ENCODE peak calls at places on chromosomes 4 and X, in seven cellular contexts. N, V, A, I, Z, D and R are unnamed samples.

GRCh38 chrX:357693-358471 is 28.8 kb downstream of the PPP2R3B start:
- DNase-seq in N (no peak), V (no peak), A (no peak), I (peak), Z (no peak), D (no peak), R (no peak)

GRCh38 chrX:30309139-30309571 is at the start of gene NR0B1:
- DNase-seq in N (peak), V (no peak), A (peak), I (peak), Z (peak), D (peak), R (peak)

GRCh38 chr4:8192748-8193738 is 6.0 kb upstream of the SH3TC1 start:
- DNase-seq in N (no peak), V (peak), A (no peak), I (peak), Z (no peak), D (peak), R (no peak)

GRCh38 chrX:33357606-33358005 is 146.3 kb upstream of the DMD start:
- DNase-seq in N (no peak), V (no peak), A (no peak), I (no peak), Z (no peak), D (no peak), R (no peak)

GRCh38 chr4:129346760-129347159 is 250.8 kb downstream of the C4orf33 start:
- DNase-seq in N (no peak), V (no peak), A (no peak), I (no peak), Z (no peak), D (no peak), R (no peak)

GRCh38 chrX:51955200-51955599 is 61.8 kb downstream of the MAGED1 start:
- DNase-seq in N (no peak), V (no peak), A (no peak), I (no peak), Z (no peak), D (no peak), R (no peak)

GRCh38 chr4:26191353-26191752 is 129.5 kb upstream of the RBPJ start:
- DNase-seq in N (no peak), V (no peak), A (no peak), I (no peak), Z (no peak), D (peak), R (no peak)

GRCh38 chr4:179110356-179110755 is 1668.1 kb upstream of the AGA start:
- DNase-seq in N (no peak), V (no peak), A (no peak), I (peak), Z (no peak), D (peak), R (no peak)

GRCh38 chr4:76199664-76200211 is 13.9 kb downstream of the SCARB2 start:
- DNase-seq in N (no peak), V (no peak), A (no peak), I (no peak), Z (no peak), D (no peak), R (peak)

GRCh38 chr4:78661086-78661690 is 109.6 kb downstream of the ANXA3 start:
- DNase-seq in N (no peak), V (no peak), A (no peak), I (no peak), Z (no peak), D (no peak), R (no peak)

GRCh38 chrX:31459361-31459760 is 387.5 kb upstream of the FTHL17 start:
- DNase-seq in N (no peak), V (no peak), A (no peak), I (peak), Z (no peak), D (no peak), R (no peak)

GRCh38 chr4:10673817-10674369 is 10.7 kb downstream of the CLNK start:
- DNase-seq in N (no peak), V (no peak), A (no peak), I (no peak), Z (no peak), D (no peak), R (no peak)

GRCh38 chr4:21811576-21811975 is 137.0 kb downstream of the KCNIP4 start:
- DNase-seq in N (no peak), V (no peak), A (no peak), I (peak), Z (no peak), D (no peak), R (no peak)

GRCh38 chr4:158750379-158750778 is 18.4 kb upstream of the FNIP2 start:
- DNase-seq in N (no peak), V (no peak), A (no peak), I (peak), Z (no peak), D (no peak), R (no peak)

GRCh38 chr4:93809773-93810172 is 18.8 kb upstream of the ATOH1 start:
- DNase-seq in N (peak), V (no peak), A (no peak), I (no peak), Z (no peak), D (no peak), R (no peak)

GRCh38 chrX:7927259-7928167 is at the start of gene PNPLA4:
- DNase-seq in N (peak), V (peak), A (peak), I (peak), Z (peak), D (peak), R (peak)

GRCh38 chrX:111095974-111096870 is at the start of gene PAK3:
- DNase-seq in N (peak), V (peak), A (peak), I (peak), Z (peak), D (peak), R (peak)

GRCh38 chrX:146224442-146224841 is 406.8 kb downstream of the SLITRK2 start:
- DNase-seq in N (no peak), V (no peak), A (no peak), I (no peak), Z (no peak), D (peak), R (peak)

GRCh38 chrX:21167028-21167427 is 207.2 kb upstream of the CNKSR2 start:
- DNase-seq in N (no peak), V (no peak), A (no peak), I (no peak), Z (no peak), D (no peak), R (no peak)

GRCh38 chrX:15769300-15769954 is 20.9 kb upstream of the ZRSR2 start:
- DNase-seq in N (no peak), V (no peak), A (no peak), I (no peak), Z (no peak), D (no peak), R (peak)

GRCh38 chrX:19212037-19212436 is 89.8 kb upstream of the ADGRG2 start:
- DNase-seq in N (no peak), V (no peak), A (no peak), I (no peak), Z (no peak), D (no peak), R (no peak)

GRCh38 chrX:95903490-95903889 is 781.2 kb upstream of the DIAPH2 start:
- DNase-seq in N (no peak), V (no peak), A (no peak), I (no peak), Z (peak), D (no peak), R (peak)

GRCh38 chr4:100489316-100489715 is 28.5 kb downstream of the EMCN start:
- DNase-seq in N (no peak), V (no peak), A (no peak), I (peak), Z (no peak), D (no peak), R (no peak)

GRCh38 chr4:137116144-137116543 is 416.1 kb downstream of the PCDH18 start:
- DNase-seq in N (no peak), V (no peak), A (no peak), I (no peak), Z (no peak), D (no peak), R (no peak)

GRCh38 chrX:101619336-101619735 is 1.5 kb upstream of the ARMCX6 start:
- DNase-seq in N (no peak), V (no peak), A (no peak), I (no peak), Z (peak), D (peak), R (peak)

DNA sequence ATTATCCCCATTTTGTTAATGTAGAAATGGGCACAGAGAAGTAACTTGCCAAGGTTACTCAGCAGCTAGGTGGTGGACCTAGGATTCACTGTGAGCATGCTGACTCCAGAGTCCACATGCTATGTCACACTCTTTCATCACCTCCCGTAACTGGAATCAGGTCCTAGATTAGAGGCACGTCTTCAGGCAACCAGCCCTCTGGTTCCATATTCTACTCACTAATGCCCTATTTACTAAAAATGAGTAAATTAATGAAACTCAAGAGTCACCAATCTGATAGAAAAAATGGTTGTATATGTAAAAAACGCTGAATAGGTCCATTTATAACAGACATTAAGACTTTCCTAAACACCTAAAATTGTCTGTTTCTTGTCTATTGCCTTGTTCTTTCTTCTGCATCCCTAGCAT is 7.7 kb upstream of the RUFY3 start:
- DNase-seq in N (no peak), V (no peak), A (no peak), I (peak), Z (no peak), D (peak), R (no peak)
- H3K4me3 ChIP-seq in N (no peak), V (no peak), A (no peak), I (no peak), Z (no peak), D (no peak), R (no peak)

GRCh38 chr4:85837334-85837733 is 362.4 kb downstream of the ARHGAP24 start:
- DNase-seq in N (no peak), V (no peak), A (no peak), I (no peak), Z (no peak), D (no peak), R (no peak)

GRCh38 chr4:85842540-85842939 is 367.6 kb downstream of the ARHGAP24 start:
- DNase-seq in N (no peak), V (peak), A (no peak), I (peak), Z (no peak), D (no peak), R (no peak)

GRCh38 chr4:85833311-85833710 is 358.4 kb downstream of the ARHGAP24 start:
- DNase-seq in N (no peak), V (no peak), A (no peak), I (no peak), Z (no peak), D (no peak), R (no peak)

GRCh38 chr4:85831647-85832046 is 356.7 kb downstream of the ARHGAP24 start:
- DNase-seq in N (no peak), V (no peak), A (no peak), I (no peak), Z (no peak), D (no peak), R (no peak)

DNA sequence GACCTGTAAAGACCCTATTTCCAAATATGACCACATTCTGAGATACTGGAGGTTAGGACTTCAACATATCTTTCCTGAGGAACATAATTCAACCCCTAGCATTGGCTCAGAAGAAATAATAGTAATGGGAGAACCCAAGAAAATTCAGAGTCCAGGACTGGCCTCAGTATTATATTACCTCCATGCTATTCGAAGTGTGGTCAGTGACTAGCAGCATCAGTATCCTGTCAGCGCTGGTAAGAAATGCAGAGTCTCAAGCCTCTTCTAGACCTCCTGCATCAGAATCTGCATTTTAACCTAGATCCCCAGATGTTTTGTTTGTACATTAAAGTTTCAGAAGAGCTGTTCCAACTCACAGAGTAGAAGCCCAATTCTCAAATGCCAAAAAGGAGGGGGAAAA is 361.6 kb downstream of the ARHGAP24 start:
- DNase-seq in N (no peak), V (no peak), A (no peak), I (no peak), Z (no peak), D (no peak), R (no peak)
- H3K27ac ChIP-seq in N (no peak), V (no peak), A (no peak), I (no peak), Z (no peak), D (no peak), R (no peak)

GRCh38 chr4:4409416-4410115 is 22.7 kb downstream of the NSG1 start:
- DNase-seq in N (no peak), V (no peak), A (no peak), I (no peak), Z (no peak), D (no peak), R (no peak)
- H3K4me3 ChIP-seq in N (no peak), V (no peak), A (no peak), I (no peak), Z (no peak), D (no peak), R (no peak)

DNA sequence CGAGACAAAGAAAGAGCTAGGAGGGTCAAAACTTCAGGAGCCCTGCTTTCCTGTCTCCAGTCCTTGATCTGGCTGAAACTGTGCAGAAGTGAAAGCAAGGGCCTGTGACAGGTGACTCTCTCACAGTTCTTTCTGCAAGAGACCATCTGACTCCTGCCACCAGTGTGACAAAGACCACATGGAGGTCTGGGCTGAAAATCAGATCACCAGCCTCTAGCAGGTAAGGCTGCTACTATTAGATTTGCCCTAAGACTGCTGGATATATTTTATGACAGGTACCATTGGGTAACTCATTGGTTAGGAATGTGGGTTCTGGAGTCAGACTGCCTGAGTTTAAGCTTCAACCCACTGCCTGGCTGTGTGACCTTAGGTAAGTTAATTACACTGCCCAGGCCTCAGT is 163.3 kb upstream of the SLC7A11 start:
- DNase-seq in N (no peak), V (no peak), A (no peak), I (peak), Z (peak), D (peak), R (no peak)
- H3K27ac ChIP-seq in N (no peak), V (no peak), A (no peak), I (peak), Z (peak), D (peak), R (no peak)

GRCh38 chrX:153411255-153411987 is at the start of gene ZFP92:
- DNase-seq in N (peak), V (no peak), A (no peak), I (peak), Z (no peak), D (peak), R (no peak)
- H3K4me3 ChIP-seq in N (peak), V (peak), A (no peak), I (peak), Z (peak), D (no peak), R (no peak)

GRCh38 chr4:24611575-24611974 is 27.2 kb upstream of the DHX15 start:
- DNase-seq in N (no peak), V (no peak), A (no peak), I (no peak), Z (no peak), D (no peak), R (no peak)

GRCh38 chr4:24613474-24613873 is 29.1 kb upstream of the DHX15 start:
- DNase-seq in N (no peak), V (no peak), A (no peak), I (no peak), Z (no peak), D (no peak), R (no peak)

GRCh38 chr4:24615977-24616376 is 31.6 kb upstream of the DHX15 start:
- DNase-seq in N (no peak), V (no peak), A (no peak), I (no peak), Z (no peak), D (no peak), R (no peak)

GRCh38 chr4:24614881-24615280 is 30.5 kb upstream of the DHX15 start:
- DNase-seq in N (no peak), V (no peak), A (no peak), I (no peak), Z (no peak), D (no peak), R (no peak)
- H3K27ac ChIP-seq in N (no peak), V (no peak), A (no peak), I (no peak), Z (no peak), D (no peak), R (no peak)

GRCh38 chr4:126915999-126916625 is 716.6 kb upstream of the INTU start:
- DNase-seq in N (no peak), V (no peak), A (no peak), I (peak), Z (no peak), D (no peak), R (no peak)
- H3K4me3 ChIP-seq in N (no peak), V (peak), A (no peak), I (peak), Z (no peak), D (no peak), R (no peak)